ENCODE peak calls at places on chromosomes 7 and 10, in six cellular contexts. F, O, V, I, Y and E are unnamed samples.
A peak's percentile ranks its signal among the peaks of the same experiment; 100 is the strongest.

GRCh38 chr7:94274828-94275227 is 119.9 kb upstream of the COL1A2 start:
- DNase-seq in F (no peak), O (no peak), V (no peak), I (no peak), Y (no peak), E (no peak)

GRCh38 chr10:95741807-95742528 is 14.0 kb upstream of the ENTPD1 start:
- DNase-seq in F (no peak), O (no peak), V (no peak), I (no peak), Y (no peak), E (no peak)

GRCh38 chr10:82282782-82283456 is 407.9 kb downstream of the NRG3 start:
- DNase-seq in F (no peak), O (no peak), V (no peak), I (no peak), Y (no peak), E (no peak)

GRCh38 chr7:89584896-89585295 is 569.4 kb upstream of the STEAP1 start:
- DNase-seq in F (no peak), O (no peak), V (no peak), I (no peak), Y (no peak), E (no peak)

GRCh38 chr10:79042639-79043411 is 25.9 kb upstream of the ZMIZ1 start:
- DNase-seq in F (no peak), O (no peak), V (no peak), I (no peak), Y (no peak), E (no peak)

GRCh38 chr10:110069502-110069982 is 61.8 kb downstream of the ADD3 start:
- DNase-seq in F (no peak), O (no peak), V (no peak), I (no peak), Y (no peak), E (no peak)

GRCh38 chr7:95691464-95691863 is 80.9 kb upstream of the DYNC1I1 start:
- DNase-seq in F (no peak), O (no peak), V (no peak), I (no peak), Y (no peak), E (no peak)

GRCh38 chr7:2116086-2116810 is 116.5 kb downstream of the MAD1L1 start:
- DNase-seq in F (no peak), O (no peak), V (no peak), I (no peak), Y (no peak), E (no peak)

GRCh38 chr7:18831943-18832342 is 285.5 kb downstream of the TWIST1 start:
- DNase-seq in F (no peak), O (no peak), V (no peak), I (no peak), Y (no peak), E (no peak)

GRCh38 chr7:2734761-2735571 is 47.0 kb downstream of the AMZ1 start:
- DNase-seq in F (no peak), O (no peak), V (peak; percentile 76), I (peak; percentile 85), Y (peak; percentile 71), E (peak; percentile 72)

GRCh38 chr10:103207141-103207540 is 14.1 kb upstream of the NT5C2 start:
- DNase-seq in F (no peak), O (no peak), V (no peak), I (no peak), Y (no peak), E (no peak)

GRCh38 chr10:71621263-71621751 is 98.3 kb downstream of the C10orf105 start:
- DNase-seq in F (peak; percentile 76), O (peak; percentile 72), V (peak; percentile 88), I (no peak), Y (peak; percentile 83), E (no peak)

GRCh38 chr10:30550967-30551815 is 78.4 kb downstream of the LYZL2 start:
- DNase-seq in F (no peak), O (no peak), V (no peak), I (no peak), Y (no peak), E (no peak)

GRCh38 chr10:28668363-28669226 is 8.7 kb upstream of the BAMBI start:
- DNase-seq in F (peak; percentile 45), O (peak; percentile 75), V (peak; percentile 76), I (peak; percentile 79), Y (peak; percentile 70), E (peak; percentile 81)

GRCh38 chr10:127506094-127506493 is 43.0 kb upstream of the NPS start:
- DNase-seq in F (no peak), O (no peak), V (no peak), I (no peak), Y (no peak), E (no peak)

GRCh38 chr10:122163182-122164027 is 107.7 kb upstream of the BTBD16 start:
- DNase-seq in F (no peak), O (peak; percentile 97), V (no peak), I (peak; percentile 72), Y (no peak), E (no peak)

GRCh38 chr7:116630932-116631449 is 41.0 kb upstream of the MET start:
- DNase-seq in F (peak; percentile 25), O (peak; percentile 26), V (peak; percentile 83), I (no peak), Y (no peak), E (no peak)

GRCh38 chr7:77827999-77828398 is 29.4 kb downstream of the PHTF2 start:
- DNase-seq in F (no peak), O (no peak), V (no peak), I (no peak), Y (no peak), E (no peak)

DNA sequence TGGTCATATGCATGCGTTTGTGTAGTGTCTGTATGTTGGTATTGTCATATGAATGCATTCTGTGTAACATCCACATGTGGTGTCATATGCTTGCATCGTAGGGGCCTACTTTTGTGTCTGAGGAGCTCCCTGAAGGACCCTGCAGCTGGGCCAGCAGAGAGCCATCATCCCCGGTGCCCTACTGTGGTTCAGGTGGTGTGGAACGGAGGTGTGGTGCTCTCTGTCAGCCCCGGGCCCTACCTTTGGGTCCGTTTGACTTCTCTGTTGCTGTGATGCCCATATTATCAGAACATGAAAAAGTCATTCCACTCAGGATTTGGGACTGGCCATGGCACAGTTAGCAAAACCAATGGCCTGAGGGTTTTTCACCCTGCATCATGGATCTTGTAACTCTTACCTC is 217.9 kb downstream of the ADARB2 start:
- DNase-seq in F (no peak), O (no peak), V (no peak), I (no peak), Y (no peak), E (peak; percentile 33)
- TF ChIP-seq CTCF in F (no peak), O (no peak), V (no peak), I (no peak), Y (no peak), E (no peak)

GRCh38 chr10:50326757-50327701 is 75.7 kb upstream of the ASAH2 start:
- DNase-seq in F (no peak), O (no peak), V (no peak), I (no peak), Y (no peak), E (no peak)
- H3K4me3 ChIP-seq in F (no peak overlapping the region), O (no peak overlapping the region), V (peak overlapping the region; percentile 30), I (no peak overlapping the region), Y (no peak overlapping the region), E (peak overlapping the region; percentile 50)

GRCh38 chr10:18594574-18595156 is 56.7 kb downstream of the NSUN6 start:
- DNase-seq in F (no peak), O (peak; percentile 36), V (no peak), I (no peak), Y (no peak), E (no peak)
- TF ChIP-seq CTCF in F (no peak), O (peak; percentile 56), V (no peak), I (no peak), Y (no peak), E (no peak)

DNA sequence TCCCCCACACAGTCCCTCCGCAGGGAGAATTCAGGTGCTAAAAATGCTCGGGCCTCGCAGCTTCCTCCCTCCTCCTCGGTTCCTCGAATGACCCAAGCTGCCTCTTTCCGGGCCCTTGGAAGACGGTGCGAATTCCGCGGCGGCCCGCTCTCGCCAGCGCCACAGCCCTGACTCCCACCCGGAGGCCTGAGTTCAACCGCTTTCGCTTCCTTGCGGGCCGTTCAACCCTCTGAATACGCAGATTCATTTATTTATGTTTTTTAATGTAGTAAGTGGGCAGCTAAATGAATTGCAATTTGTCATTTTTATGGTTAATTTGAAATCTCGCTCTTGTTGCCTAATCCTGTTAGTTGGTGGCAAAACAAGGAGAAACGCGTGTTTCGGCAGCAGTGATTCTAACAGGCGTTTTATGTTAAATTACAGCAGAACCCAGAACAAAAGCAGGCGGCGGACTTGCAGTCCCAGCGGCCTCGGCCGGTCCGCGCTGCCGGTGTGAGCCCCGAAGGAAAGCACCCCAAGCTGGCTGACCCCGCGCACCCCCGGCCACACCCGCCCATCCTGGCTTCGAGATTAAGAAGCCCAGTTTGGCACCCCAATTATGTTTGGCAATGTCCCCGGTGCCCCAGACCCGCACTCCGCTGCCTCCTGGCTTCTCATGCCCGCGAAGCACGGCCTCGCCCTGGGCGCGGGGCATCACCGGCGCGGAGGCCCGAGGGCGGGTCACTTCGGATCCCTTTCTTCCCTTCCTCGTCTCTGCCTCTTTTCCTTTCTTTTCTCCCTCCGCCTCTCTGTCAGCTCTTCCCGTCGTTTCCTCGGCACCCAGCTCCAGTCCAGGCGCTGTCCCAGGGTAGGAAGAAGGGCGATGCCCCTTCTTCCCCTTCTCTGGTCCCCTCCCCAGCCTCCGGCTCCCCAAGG is 75.9 kb downstream of the INSIG1 start:
- DNase-seq in F (no peak), O (peak; percentile 55), V (no peak), I (peak; percentile 66), Y (no peak), E (no peak)
- H3K4me3 ChIP-seq in F (peak overlapping the region; percentile 30), O (no peak overlapping the region), V (peak overlapping the region; percentile 45), I (peak overlapping the region; percentile 23), Y (no peak overlapping the region), E (peak overlapping the region; percentile 59)

GRCh38 chr10:98390406-98390805 is 24.6 kb downstream of the PYROXD2 start:
- DNase-seq in F (no peak), O (no peak), V (no peak), I (no peak), Y (no peak), E (no peak)

GRCh38 chr10:98389398-98389797 is 25.6 kb downstream of the PYROXD2 start:
- DNase-seq in F (no peak), O (no peak), V (no peak), I (no peak), Y (no peak), E (no peak)

GRCh38 chr10:98391065-98391464 is 23.9 kb downstream of the PYROXD2 start:
- DNase-seq in F (no peak), O (no peak), V (no peak), I (no peak), Y (no peak), E (no peak)

GRCh38 chr10:98391578-98391991 is 23.4 kb downstream of the PYROXD2 start:
- DNase-seq in F (peak; percentile 45), O (no peak), V (peak; percentile 84), I (no peak), Y (peak; percentile 61), E (no peak)

DNA sequence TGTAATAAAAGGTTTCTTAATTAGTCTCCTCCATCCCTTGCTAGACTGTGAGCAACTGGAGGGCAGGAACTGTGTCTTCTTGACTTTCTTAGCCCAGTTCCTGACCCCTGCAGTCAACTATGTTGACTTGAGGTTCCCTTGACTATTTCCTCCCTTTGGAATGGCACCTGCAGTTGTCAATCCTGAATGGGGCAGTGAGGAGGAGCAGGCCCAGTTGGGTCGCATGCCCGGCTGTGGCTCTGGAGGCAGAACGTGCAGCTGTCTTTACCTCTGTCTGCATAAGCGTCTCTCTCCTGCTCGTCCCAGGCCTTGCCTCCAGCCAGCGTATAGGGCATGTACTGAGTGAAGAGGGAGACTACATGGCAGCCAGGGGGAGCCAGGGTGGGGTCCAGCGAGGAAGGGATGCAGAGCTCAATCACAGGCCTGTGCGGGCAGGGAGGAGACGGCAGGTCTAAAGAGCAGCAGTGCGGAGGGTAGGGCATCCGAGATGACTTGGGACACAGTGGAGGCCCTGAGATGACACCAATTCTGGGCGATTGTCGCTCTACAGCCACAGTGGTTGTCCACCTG is 26.8 kb downstream of the PYROXD2 start:
- DNase-seq in F (no peak), O (peak; percentile 16), V (no peak), I (no peak), Y (no peak), E (no peak)
- TF ChIP-seq CTCF in F (no peak), O (peak; percentile 8), V (no peak), I (no peak), Y (no peak), E (no peak)